ENCODE peak calls at places on chromosomes 6 and 20, in nine cellular contexts. C is neural progenitor cell, M is GM12865, T is HFF-Myc, H is choroid plexus epithelial cell, Z is mucosa of descending colon, E is ascending aorta, J is fibroblast of the aortic adventitia, S is epithelial cell of esophagus. A is an unnamed sample.

GRCh38 chr6:140609956-140610355 is 1235.5 kb upstream of the CITED2 start:
- DNase-seq in S (no peak), T (no peak), Z (no peak), H (peak), E (no peak), M (no peak), C (no peak), J (peak), A (no peak)

GRCh38 chr6:101341926-101342325 is 51.6 kb upstream of the GRIK2 start:
- DNase-seq in S (no peak), Z (no peak), E (no peak), M (no peak), T (no peak), C (no peak), J (no peak), H (no peak), A (no peak)

GRCh38 chr6:102732908-102733307 is 1339.4 kb downstream of the GRIK2 start:
- DNase-seq in Z (no peak), C (no peak), H (peak), M (no peak), J (no peak), E (no peak), T (peak), S (peak), A (no peak)

GRCh38 chr6:113875470-113875869 is 18.3 kb downstream of the MARCKS start:
- DNase-seq in J (peak), H (peak), S (no peak), T (no peak), E (no peak), Z (no peak), M (no peak), C (no peak), A (no peak)

GRCh38 chr6:7241709-7242645 is 71.0 kb downstream of the SSR1 start:
- DNase-seq in M (peak), C (peak), Z (no peak), E (no peak), T (no peak), J (no peak), S (no peak), H (peak), A (no peak)

GRCh38 chr20:2353231-2353630 is 27.5 kb upstream of the TGM6 start:
- DNase-seq in J (no peak), C (peak), T (no peak), M (no peak), E (no peak), S (no peak), Z (no peak), H (no peak), A (no peak)

GRCh38 chr20:31715766-31716165 is 6.9 kb downstream of the BCL2L1 start:
- DNase-seq in M (no peak), J (no peak), S (no peak), E (no peak), T (no peak), H (no peak), Z (no peak), C (no peak), A (no peak)

GRCh38 chr20:63102720-63103375 is 96.1 kb upstream of the BHLHE23 start:
- DNase-seq in E (peak), C (peak), Z (peak), M (peak), S (peak), T (no peak), J (peak), H (peak), A (no peak)

GRCh38 chr6:137958809-137959565 is 91.9 kb downstream of the TNFAIP3 start:
- DNase-seq in H (peak), T (no peak), J (peak), S (peak), E (peak), C (no peak), Z (no peak), M (no peak), A (no peak)

GRCh38 chr6:36095497-36096391 is 34.6 kb upstream of the MAPK13 start:
- DNase-seq in S (no peak), T (no peak), Z (peak), M (no peak), J (no peak), E (no peak), C (no peak), H (no peak), A (no peak)

GRCh38 chr6:30876039-30876730 is 8.1 kb upstream of the DDR1 start:
- DNase-seq in Z (no peak), C (no peak), H (peak), M (peak), J (peak), S (peak), E (no peak), T (no peak), A (no peak)

GRCh38 chr6:1313755-1314503 is 2.0 kb downstream of the FOXQ1 start:
- DNase-seq in S (peak), Z (no peak), H (no peak), E (no peak), C (peak), J (no peak), T (no peak), M (no peak), A (no peak)

GRCh38 chr20:54726687-54727086 is 251.3 kb downstream of the DOK5 start:
- DNase-seq in S (no peak), M (peak), C (no peak), H (no peak), T (no peak), Z (no peak), J (no peak), E (no peak), A (no peak)

GRCh38 chr20:9214676-9215075 is 145.8 kb downstream of the PLCB4 start:
- DNase-seq in M (no peak), C (no peak), H (peak), Z (no peak), S (peak), E (no peak), T (no peak), J (peak), A (peak)

GRCh38 chr6:108804976-108805375 is 43.2 kb upstream of the ARMC2 start:
- DNase-seq in C (no peak), H (no peak), J (no peak), E (no peak), T (no peak), Z (no peak), S (no peak), M (no peak), A (no peak)

GRCh38 chr6:156778615-156779205 is 1.5 kb downstream of the ARID1B start:
- DNase-seq in Z (peak), H (peak), M (peak), J (peak), E (peak), C (peak), S (peak), T (no peak), A (no peak)

GRCh38 chr6:29637247-29637646 is 4.3 kb upstream of the GABBR1 start:
- DNase-seq in T (no peak), J (no peak), S (no peak), E (no peak), H (no peak), Z (no peak), C (no peak), M (no peak), A (no peak)

GRCh38 chr6:72863106-72863505 is 241.2 kb downstream of the KCNQ5 start:
- DNase-seq in T (no peak), E (no peak), H (no peak), M (no peak), S (no peak), J (no peak), C (no peak), Z (no peak), A (no peak)

GRCh38 chr6:159969204-159969912 is 476 bp downstream of the IGF2R start:
- DNase-seq in Z (peak), S (peak), C (peak), T (no peak), J (no peak), E (peak), H (peak), M (peak), A (no peak)

GRCh38 chr6:134431306-134431919 is 113.5 kb upstream of the SGK1 start:
- DNase-seq in Z (no peak), M (no peak), J (no peak), C (no peak), H (no peak), S (peak), T (no peak), E (no peak), A (no peak)

GRCh38 chr20:4919047-4919704 is 82.1 kb downstream of the SLC23A2 start:
- DNase-seq in C (no peak), T (no peak), H (no peak), S (no peak), M (no peak), E (no peak), J (no peak), Z (no peak), A (no peak)

GRCh38 chr20:21936261-21936660 is 230.8 kb downstream of the PAX1 start:
- DNase-seq in C (no peak), M (no peak), T (no peak), S (no peak), E (no peak), H (no peak), J (no peak), Z (no peak), A (no peak)

GRCh38 chr20:24382775-24383174 is 86.7 kb upstream of the SYNDIG1 start:
- DNase-seq in S (no peak), E (peak), C (no peak), Z (no peak), H (no peak), M (no peak), T (no peak), J (no peak), A (no peak)

GRCh38 chr20:45419188-45420091 is 3.5 kb downstream of the PIGT start:
- DNase-seq in H (peak), J (peak), S (peak), Z (no peak), M (peak), E (peak), C (no peak), T (peak), A (peak)

GRCh38 chr20:19241440-19241839 is 29.0 kb downstream of the SLC24A3 start:
- DNase-seq in Z (no peak), M (no peak), C (no peak), S (no peak), E (no peak), J (no peak), H (no peak), T (no peak), A (no peak)

GRCh38 chr6:152378154-152378553 is 259.0 kb downstream of the SYNE1 start:
- DNase-seq in Z (no peak), T (no peak), E (no peak), J (no peak), M (no peak), C (peak), S (peak), H (peak), A (no peak)

GRCh38 chr20:41167481-41168253 is 30.3 kb downstream of the PLCG1 start:
- DNase-seq in Z (no peak), T (no peak), J (no peak), E (peak), C (no peak), H (no peak), M (peak), S (no peak), A (no peak)

GRCh38 chr6:143513410-143513809 is 1.9 kb upstream of the FUCA2 start:
- DNase-seq in T (no peak), Z (no peak), J (no peak), H (peak), M (peak), E (no peak), S (peak), C (peak), A (no peak)

GRCh38 chr20:577167-577791 is 32.8 kb downstream of the TCF15 start:
- DNase-seq in J (peak), H (no peak), M (peak), C (peak), Z (no peak), S (peak), T (peak), E (no peak), A (no peak)

GRCh38 chr20:20466341-20466879 is 98.5 kb downstream of the INSM1 start:
- DNase-seq in T (no peak), J (peak), S (no peak), Z (no peak), M (peak), H (peak), C (no peak), E (no peak), A (no peak)

GRCh38 chr20:16260911-16261310 is 312.3 kb downstream of the KIF16B start:
- DNase-seq in J (no peak), E (no peak), H (peak), S (no peak), C (no peak), M (no peak), T (no peak), Z (no peak), A (no peak)

GRCh38 chr6:117389227-117390057 is 36.3 kb downstream of the ROS1 start:
- DNase-seq in T (no peak), J (no peak), Z (no peak), C (no peak), H (peak), E (no peak), M (no peak), S (peak), A (peak)

GRCh38 chr6:118892248-118893094 is 1.5 kb upstream of the ASF1A start:
- DNase-seq in S (no peak), Z (no peak), C (no peak), H (peak), J (peak), E (no peak), T (no peak), M (no peak), A (no peak)

GRCh38 chr20:16608265-16608636 is 35.0 kb upstream of the KIF16B start:
- DNase-seq in S (no peak), E (no peak), T (no peak), C (no peak), H (no peak), M (no peak), Z (no peak), J (no peak), A (no peak)

GRCh38 chr20:2713285-2713684 is 20.7 kb downstream of the EBF4 start:
- DNase-seq in S (peak), T (no peak), H (no peak), J (no peak), C (no peak), Z (no peak), M (no peak), E (no peak), A (no peak)

GRCh38 chr6:19433101-19433500 is 404.1 kb upstream of the ID4 start:
- DNase-seq in H (peak), Z (no peak), J (no peak), T (no peak), E (no peak), C (no peak), M (no peak), S (peak), A (no peak)

GRCh38 chr20:19328676-19329075 is 116.2 kb downstream of the SLC24A3 start:
- DNase-seq in C (no peak), T (no peak), H (no peak), J (no peak), S (no peak), M (no peak), Z (no peak), E (no peak), A (no peak)

GRCh38 chr20:52047811-52048302 is 143.7 kb downstream of the ZFP64 start:
- DNase-seq in E (no peak), C (peak), M (peak), Z (no peak), T (no peak), S (no peak), J (no peak), H (peak), A (no peak)

DNA sequence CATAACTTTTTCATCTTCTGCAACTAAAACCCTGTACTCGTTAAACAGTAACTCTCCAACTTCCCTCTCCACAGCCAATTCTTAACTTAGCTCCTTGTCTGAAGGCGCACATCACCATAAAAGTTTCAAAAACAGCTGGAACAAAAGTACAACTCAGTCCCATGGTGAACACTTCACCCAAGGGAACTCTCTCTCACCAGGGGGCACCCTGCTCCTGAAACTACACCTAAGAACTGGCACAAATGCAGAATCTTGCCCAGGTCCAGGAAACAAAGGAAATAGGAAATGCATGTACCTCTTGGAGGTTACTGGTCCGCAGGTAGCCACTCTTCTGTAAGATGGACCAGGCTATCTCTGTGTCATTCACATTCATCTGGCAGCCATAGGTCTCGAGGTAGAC is 6.6 kb downstream of the CDK5RAP1 start:
- DNase-seq in C (no peak), H (peak), S (no peak), M (no peak), Z (no peak), T (no peak), J (peak), E (no peak), A (no peak)
- TF ChIP-seq CTCF in C (no peak), H (peak), S (no peak), M (no peak), Z (no peak), T (peak), J (no peak), E (no peak), A (peak)

GRCh38 chr6:87174078-87174579 is 18.8 kb downstream of the ZNF292 start:
- DNase-seq in M (peak), Z (no peak), S (peak), T (no peak), J (no peak), E (no peak), C (no peak), H (no peak), A (no peak)

GRCh38 chr6:87176493-87176892 is 21.1 kb downstream of the ZNF292 start:
- DNase-seq in M (no peak), C (no peak), J (no peak), S (no peak), T (no peak), Z (no peak), H (no peak), E (no peak), A (no peak)

GRCh38 chr6:87172292-87172691 is 16.9 kb downstream of the ZNF292 start:
- DNase-seq in Z (no peak), J (no peak), T (no peak), H (no peak), E (no peak), C (peak), S (no peak), M (no peak), A (no peak)
- H3K4me3 ChIP-seq in Z (no peak), J (no peak), T (no peak), H (no peak), E (no peak), C (peak), S (no peak), M (no peak), A (no peak)

GRCh38 chr20:61507778-61508177 is 255.7 kb downstream of the CDH4 start:
- DNase-seq in Z (no peak), T (no peak), E (no peak), S (no peak), H (no peak), M (no peak), C (no peak), J (no peak), A (no peak)

GRCh38 chr20:61512475-61512874 is 260.4 kb downstream of the CDH4 start:
- DNase-seq in H (no peak), S (no peak), T (no peak), M (no peak), E (no peak), C (no peak), J (no peak), Z (no peak), A (no peak)

GRCh38 chr20:61513124-61514017 is 261.3 kb downstream of the CDH4 start:
- DNase-seq in H (no peak), E (no peak), C (no peak), T (no peak), M (no peak), S (no peak), Z (no peak), J (no peak), A (no peak)

GRCh38 chr20:61508301-61508700 is 256.2 kb downstream of the CDH4 start:
- DNase-seq in J (no peak), E (no peak), H (no peak), C (no peak), Z (no peak), M (no peak), S (no peak), T (no peak), A (no peak)

DNA sequence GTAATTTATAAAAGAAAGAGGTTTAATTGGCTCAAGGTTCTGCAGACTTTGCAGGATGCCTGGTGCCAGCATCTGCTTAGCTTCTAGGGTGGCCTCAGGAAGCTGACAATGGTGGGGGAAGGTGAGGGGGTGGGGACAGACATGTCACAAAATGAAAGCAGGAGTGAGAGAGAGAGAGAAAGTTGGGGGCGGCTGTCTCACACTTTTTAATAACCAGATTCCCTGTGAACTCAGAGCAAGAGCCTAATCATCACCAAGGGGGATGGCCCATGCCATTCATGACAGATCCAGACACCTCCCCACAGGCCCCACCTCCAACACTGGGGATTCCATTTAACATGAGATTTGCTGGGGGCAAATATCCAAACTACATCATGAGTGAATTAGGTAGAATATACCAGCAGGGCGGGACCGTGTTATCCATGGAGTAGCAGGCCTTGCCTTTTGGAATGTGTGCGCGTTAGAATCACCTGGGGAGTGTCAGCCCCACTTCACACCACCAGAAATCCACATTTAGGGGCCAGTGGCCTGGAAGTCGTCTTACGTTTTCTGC is 258.8 kb downstream of the CDH4 start:
- DNase-seq in E (no peak), T (no peak), S (no peak), Z (no peak), J (no peak), M (no peak), H (no peak), C (no peak), A (no peak)
- TF ChIP-seq CTCF in E (no peak), T (no peak), S (no peak), Z (no peak), J (no peak), M (no peak), H (no peak), C (no peak), A (no peak)

GRCh38 chr6:150600302-150601017 is 775 bp downstream of the PLEKHG1 start:
- DNase-seq in C (peak), E (peak), T (peak), Z (peak), J (peak), H (peak), M (peak), S (peak), A (peak)
- H3K4me3 ChIP-seq in C (peak), E (peak), T (peak), Z (peak), J (peak), H (peak), M (peak), S (peak), A (peak)

GRCh38 chr20:11094196-11094595 is 420.4 kb upstream of the JAG1 start:
- DNase-seq in C (no peak), Z (no peak), E (no peak), H (no peak), T (no peak), J (no peak), M (no peak), S (no peak), A (no peak)

GRCh38 chr20:11090751-11091150 is 417.0 kb upstream of the JAG1 start:
- DNase-seq in M (no peak), T (no peak), J (no peak), S (no peak), Z (no peak), E (no peak), H (no peak), C (no peak), A (no peak)

GRCh38 chr20:11092151-11092550 is 418.4 kb upstream of the JAG1 start:
- DNase-seq in C (no peak), H (no peak), E (no peak), Z (no peak), T (no peak), J (no peak), M (no peak), S (no peak), A (no peak)

GRCh38 chr20:11094711-11095110 is 420.9 kb upstream of the JAG1 start:
- DNase-seq in M (no peak), C (no peak), Z (no peak), J (no peak), T (no peak), H (no peak), E (no peak), S (no peak), A (no peak)

DNA sequence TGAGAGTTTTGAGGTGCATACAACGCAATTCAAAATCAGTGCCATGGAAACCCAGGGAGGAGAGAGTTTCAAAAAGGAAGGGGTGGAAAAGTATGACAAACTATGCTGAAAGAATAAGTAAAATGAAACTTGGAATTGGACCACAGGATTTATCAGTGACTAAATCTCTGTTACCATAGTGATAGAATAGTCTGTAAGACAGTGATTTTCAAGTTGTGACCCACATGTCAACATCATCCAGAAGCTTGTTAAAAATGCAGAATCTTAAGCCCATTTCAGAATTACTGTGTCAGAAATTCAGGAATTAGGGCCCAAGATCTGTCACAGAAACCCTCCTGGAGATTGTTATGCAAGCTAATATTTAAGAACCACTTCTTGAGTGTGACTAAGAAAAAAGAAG is 417.7 kb upstream of the JAG1 start:
- DNase-seq in H (peak), T (no peak), C (no peak), Z (no peak), M (no peak), J (peak), S (no peak), E (no peak), A (no peak)
- TF ChIP-seq CTCF in H (no peak), T (no peak), C (no peak), Z (no peak), M (no peak), J (no peak), S (no peak), E (no peak), A (no peak)

GRCh38 chr6:95354551-95354950 is 222.8 kb upstream of the MANEA start:
- DNase-seq in J (no peak), S (no peak), M (no peak), H (no peak), C (no peak), Z (no peak), E (no peak), T (no peak), A (no peak)
- H3K4me3 ChIP-seq in J (no peak), S (no peak), M (no peak), H (no peak), C (no peak), Z (no peak), E (no peak), T (no peak), A (no peak)

GRCh38 chr6:38432479-38432878 is 207.2 kb downstream of the BTBD9 start:
- DNase-seq in T (no peak), M (no peak), E (no peak), C (no peak), Z (no peak), S (peak), H (peak), J (peak), A (no peak)
- TF ChIP-seq CTCF in T (peak), M (no peak), E (no peak), C (no peak), Z (no peak), S (peak), H (no peak), J (no peak), A (no peak)